ENCODE peak calls at places on chromosomes 16 and 17, in eight cellular contexts. D is colonic mucosa, H is AG09309, V is tibial artery, J is neural crest cell, R is heart right ventricle, Q is MCF 10A, O is NB4. W is an unnamed sample.

GRCh38 chr16:79589495-79590134 is 10.9 kb downstream of the MAF start:
- DNase-seq in D (no peak), H (no peak), V (no peak), J (no peak), R (no peak), Q (no peak), O (no peak), W (no peak)

GRCh38 chr17:62703776-62704380 is 76.4 kb downstream of the MRC2 start:
- DNase-seq in D (peak), H (no peak), V (peak), J (peak), R (peak), Q (peak), O (peak), W (peak)

GRCh38 chr16:27127293-27127692 is 60.6 kb downstream of the C16orf82 start:
- DNase-seq in D (no peak), H (no peak), V (no peak), J (no peak), R (no peak), Q (no peak), O (no peak), W (no peak)

GRCh38 chr17:65727243-65727642 is 165.8 kb upstream of the AXIN2 start:
- DNase-seq in D (no peak), H (no peak), V (no peak), J (no peak), R (no peak), Q (no peak), O (no peak), W (no peak)

GRCh38 chr16:4175849-4176248 is 59.6 kb upstream of the ADCY9 start:
- DNase-seq in D (no peak), H (no peak), V (no peak), J (no peak), R (no peak), Q (no peak), O (no peak), W (no peak)

GRCh38 chr16:31417916-31418315 is 10.2 kb downstream of the COX6A2 start:
- DNase-seq in D (no peak), H (no peak), V (no peak), J (no peak), R (no peak), Q (no peak), O (no peak), W (no peak)

GRCh38 chr16:29816694-29817441 is 916 bp downstream of the PAGR1 start:
- DNase-seq in D (peak), H (no peak), V (peak), J (peak), R (peak), Q (peak), O (peak), W (peak)

GRCh38 chr17:16910341-16910740 is 61.6 kb downstream of the TNFRSF13B start:
- DNase-seq in D (no peak), H (no peak), V (no peak), J (no peak), R (no peak), Q (no peak), O (no peak), W (no peak)

GRCh38 chr17:43988301-43988700 is 16.1 kb upstream of the NAGS start:
- DNase-seq in D (no peak), H (no peak), V (no peak), J (no peak), R (no peak), Q (no peak), O (no peak), W (no peak)

GRCh38 chr17:19747829-19748806 is at the start of gene ALDH3A1:
- DNase-seq in D (peak), H (no peak), V (no peak), J (no peak), R (no peak), Q (peak), O (no peak), W (no peak)

GRCh38 chr17:80847506-80848230 is 144.0 kb upstream of the CHMP6 start:
- DNase-seq in D (peak), H (no peak), V (peak), J (no peak), R (no peak), Q (no peak), O (no peak), W (peak)

GRCh38 chr17:17719199-17719940 is 38.1 kb downstream of the RAI1 start:
- DNase-seq in D (no peak), H (no peak), V (no peak), J (no peak), R (no peak), Q (no peak), O (no peak), W (no peak)

GRCh38 chr17:82648761-82649474 is 674 bp upstream of the WDR45B start:
- DNase-seq in D (peak), H (no peak), V (peak), J (peak), R (peak), Q (no peak), O (peak), W (peak)

GRCh38 chr17:13508916-13509315 is 92.8 kb downstream of the HS3ST3A1 start:
- DNase-seq in D (no peak), H (no peak), V (no peak), J (no peak), R (no peak), Q (peak), O (peak), W (no peak)

GRCh38 chr16:14436410-14436955 is 193.6 kb downstream of the PARN start:
- DNase-seq in D (no peak), H (no peak), V (no peak), J (no peak), R (no peak), Q (no peak), O (no peak), W (peak)

GRCh38 chr16:73187163-73187562 is 139.2 kb upstream of the ZFHX3 start:
- DNase-seq in D (no peak), H (no peak), V (no peak), J (no peak), R (no peak), Q (no peak), O (no peak), W (no peak)

GRCh38 chr17:67549787-67550186 is 167.9 kb upstream of the NOL11 start:
- DNase-seq in D (no peak), H (no peak), V (no peak), J (no peak), R (peak), Q (no peak), O (no peak), W (no peak)

GRCh38 chr16:4032768-4033167 is 83.5 kb downstream of the ADCY9 start:
- DNase-seq in D (peak), H (no peak), V (peak), J (no peak), R (peak), Q (no peak), O (peak), W (peak)

GRCh38 chr17:5019475-5019956 is 15.7 kb downstream of the SLC52A1 start:
- DNase-seq in D (no peak), H (no peak), V (no peak), J (no peak), R (no peak), Q (peak), O (peak), W (peak)
- TF ChIP-seq CTCF in D (no peak), H (no peak), V (no peak), J (no peak), R (no peak), Q (no peak), O (peak), W (peak)

DNA sequence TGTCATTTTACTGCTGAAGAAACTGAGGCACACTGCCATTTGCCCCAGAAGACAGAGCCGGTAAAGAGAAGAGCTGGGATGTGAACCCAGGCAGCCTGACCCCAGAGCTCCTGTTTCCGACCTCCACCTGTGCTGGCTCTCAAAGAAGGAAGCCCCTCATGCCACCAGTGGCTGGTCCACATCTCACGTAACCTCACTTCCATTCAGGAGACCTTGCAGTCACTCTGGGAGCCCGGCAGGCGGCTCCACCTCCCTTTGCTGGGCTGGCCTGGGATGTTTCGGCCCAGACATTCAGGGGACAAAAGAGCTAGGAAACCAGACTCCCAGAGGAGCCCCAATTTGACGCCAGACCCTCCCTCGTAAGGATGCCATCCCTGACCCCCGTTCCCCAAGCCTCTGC is 2.9 kb downstream of the TAF1C start:
- DNase-seq in D (no peak), H (no peak), V (no peak), J (no peak), R (no peak), Q (no peak), O (no peak), W (no peak)
- TF ChIP-seq CTCF in D (no peak), H (peak), V (no peak), J (no peak), R (peak), Q (no peak), O (no peak), W (no peak)

GRCh38 chr17:57366558-57367351 is 110.4 kb downstream of the MSI2 start:
- DNase-seq in D (no peak), H (no peak), V (no peak), J (no peak), R (no peak), Q (no peak), O (no peak), W (no peak)
- TF ChIP-seq CTCF in D (no peak), H (no peak), V (no peak), J (no peak), R (no peak), Q (no peak), O (no peak), W (no peak)

DNA sequence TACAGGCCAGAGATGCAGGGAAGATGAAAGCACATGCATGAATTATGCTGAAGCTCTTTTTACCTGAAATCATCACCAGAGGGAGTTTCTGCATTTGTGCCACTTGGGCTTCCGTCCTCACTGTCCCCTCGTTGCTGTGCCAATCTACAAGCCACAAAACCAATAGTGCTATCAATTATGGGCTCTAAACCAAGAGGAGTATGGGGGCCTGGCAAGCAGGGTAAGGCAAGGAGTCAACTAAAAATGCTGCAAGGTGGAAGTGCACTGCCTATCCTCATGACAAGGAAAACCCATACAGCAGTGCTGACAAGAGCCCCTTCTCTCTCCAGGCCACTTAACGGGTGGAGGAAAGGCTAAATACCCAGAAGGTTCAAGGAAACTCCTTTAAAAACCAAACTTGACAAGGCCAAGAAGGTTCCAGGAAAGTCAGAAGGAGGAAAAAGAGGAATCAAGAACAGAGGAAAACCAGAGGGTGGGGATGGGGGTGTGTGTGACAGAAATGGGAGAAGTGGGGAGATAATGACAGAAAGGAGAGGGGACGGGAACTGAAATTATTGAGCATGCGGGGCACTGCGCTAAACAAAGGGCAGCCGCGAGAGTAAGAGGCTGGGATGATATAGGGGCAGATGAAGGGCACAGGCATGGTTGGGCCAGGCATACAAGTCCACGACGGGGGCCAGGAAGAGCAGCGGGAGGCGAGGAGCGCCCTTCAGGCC is 674 bp downstream of the C17orf75 start:
- DNase-seq in D (peak), H (no peak), V (no peak), J (no peak), R (no peak), Q (peak), O (peak), W (peak)
- TF ChIP-seq CTCF in D (no peak), H (peak), V (no peak), J (no peak), R (no peak), Q (peak), O (peak), W (peak)

GRCh38 chr17:50048988-50049387 is 6.9 kb upstream of the ITGA3 start:
- DNase-seq in D (no peak), H (no peak), V (no peak), J (no peak), R (no peak), Q (no peak), O (no peak), W (no peak)

GRCh38 chr17:50051082-50051576 is 4.8 kb upstream of the ITGA3 start:
- DNase-seq in D (no peak), H (no peak), V (no peak), J (no peak), R (no peak), Q (peak), O (peak), W (peak)

GRCh38 chr17:50051606-50052005 is 4.3 kb upstream of the ITGA3 start:
- DNase-seq in D (no peak), H (no peak), V (no peak), J (no peak), R (no peak), Q (peak), O (no peak), W (peak)

GRCh38 chr17:50049636-50050035 is 6.3 kb upstream of the ITGA3 start:
- DNase-seq in D (no peak), H (no peak), V (no peak), J (no peak), R (no peak), Q (peak), O (no peak), W (no peak)

DNA sequence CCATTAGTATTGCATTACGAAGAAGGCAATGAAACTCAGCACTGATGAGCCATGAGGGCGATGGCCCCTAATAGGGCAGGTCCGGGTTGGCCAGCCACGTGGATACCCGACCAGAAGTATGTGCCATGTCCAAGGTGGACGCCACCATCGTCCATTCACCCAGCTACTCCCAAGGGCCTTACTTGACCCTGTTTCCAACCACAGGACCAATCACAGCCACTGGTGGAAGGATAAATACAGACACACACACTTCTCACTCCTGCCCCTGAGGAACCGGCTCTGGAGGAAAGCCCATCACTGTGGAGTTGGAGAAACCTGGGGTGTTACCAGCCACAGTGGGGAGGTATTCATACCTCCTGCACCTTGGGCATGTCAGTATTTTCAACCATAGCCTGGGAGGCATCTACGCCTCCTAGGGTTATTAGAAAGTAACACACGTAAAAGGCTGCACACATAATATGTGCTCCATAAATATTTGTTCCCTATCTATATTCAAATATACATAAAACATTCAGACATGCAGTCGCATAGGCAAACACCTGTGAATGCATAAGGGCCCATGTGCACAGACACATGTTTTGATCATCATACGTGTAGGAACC is 5.4 kb upstream of the ITGA3 start:
- DNase-seq in D (no peak), H (no peak), V (no peak), J (no peak), R (no peak), Q (no peak), O (no peak), W (no peak)
- TF ChIP-seq CTCF in D (no peak), H (no peak), V (no peak), J (no peak), R (no peak), Q (no peak), O (no peak), W (no peak)

GRCh38 chr16:77223184-77223583 is 24.0 kb downstream of the SYCE1L start:
- DNase-seq in D (peak), H (no peak), V (no peak), J (peak), R (no peak), Q (peak), O (peak), W (peak)
- TF ChIP-seq CTCF in D (no peak), H (peak), V (no peak), J (peak), R (no peak), Q (peak), O (peak), W (peak)

GRCh38 chr17:38498353-38498752 is 70.1 kb downstream of the ARHGAP23 start:
- DNase-seq in D (no peak), H (no peak), V (no peak), J (no peak), R (no peak), Q (no peak), O (no peak), W (no peak)
- TF ChIP-seq CTCF in D (no peak), H (no peak), V (no peak), J (no peak), R (no peak), Q (no peak), O (no peak), W (no peak)

DNA sequence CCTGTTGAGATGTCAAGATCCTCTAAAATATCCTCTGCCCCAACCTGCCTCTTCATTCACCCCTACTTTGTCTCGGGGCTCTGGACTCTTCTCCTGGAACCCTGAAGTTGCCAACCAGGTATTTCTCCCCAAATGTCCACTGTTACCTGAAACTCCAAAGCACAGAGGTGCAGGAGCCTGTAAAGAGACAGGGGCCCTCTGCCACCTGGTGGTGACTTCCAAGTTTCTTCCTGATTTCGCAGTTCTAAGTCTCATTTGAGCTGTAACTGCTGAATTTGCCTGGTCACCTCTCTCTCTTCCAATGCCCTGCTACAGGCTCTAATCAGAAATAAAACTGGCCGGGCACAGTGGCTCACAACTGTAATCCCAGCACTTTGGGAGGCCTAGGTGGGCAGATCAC is 77.1 kb upstream of the RCVRN start:
- DNase-seq in D (no peak), H (no peak), V (no peak), J (no peak), R (no peak), Q (peak), O (peak), W (peak)
- TF ChIP-seq CTCF in D (peak), H (peak), V (no peak), J (peak), R (no peak), Q (peak), O (peak), W (peak)

GRCh38 chr17:981292-981658 is 1.7 kb upstream of the NXN start:
- DNase-seq in D (no peak), H (no peak), V (no peak), J (no peak), R (no peak), Q (no peak), O (no peak), W (no peak)
- TF ChIP-seq CTCF in D (no peak), H (no peak), V (no peak), J (peak), R (no peak), Q (no peak), O (no peak), W (peak)

GRCh38 chr16:86831366-86831765 is 253.0 kb downstream of the FOXL1 start:
- DNase-seq in D (no peak), H (no peak), V (no peak), J (no peak), R (no peak), Q (no peak), O (no peak), W (no peak)
- TF ChIP-seq CTCF in D (no peak), H (peak), V (no peak), J (no peak), R (no peak), Q (no peak), O (no peak), W (no peak)

W was measured in activated CD8-positive, alpha-beta T cell treated with anti-CD3 and anti-CD28 coated beads for 36 hours.